ENCODE peak calls at places on chromosomes 13 and 19, in nine cellular contexts. G is GM23248, F is endothelial cell of umbilical vein, P is SK-N-SH, U is mesendoderm, Y is K562, I is endodermal cell, X is neuronal stem cell, V is adipocyte. B is an unnamed sample.

GRCh38 chr13:65926750-65927171 is 1303.4 kb downstream of the PCDH9 start:
- DNase-seq in G (no peak), F (no peak), P (no peak), U (peak; percentile 58), Y (peak; percentile 33), I (peak; percentile 87), X (no peak), V (no peak), B (no peak)

GRCh38 chr19:48656840-48657474 is 11.0 kb upstream of the CA11 start:
- DNase-seq in G (peak; percentile 94), F (peak; percentile 61), P (no peak), U (peak; percentile 87), Y (no peak), I (peak; percentile 73), X (no peak), V (peak; percentile 73), B (no peak)

GRCh38 chr13:72507394-72508199 is 219.8 kb downstream of the MZT1 start:
- DNase-seq in G (no peak), F (no peak), P (no peak), U (no peak), Y (no peak), I (no peak), X (no peak), V (no peak), B (no peak)

GRCh38 chr19:46821512-46822359 is 28.9 kb downstream of the AP2S1 start:
- DNase-seq in G (no peak), F (no peak), P (no peak), U (no peak), Y (no peak), I (peak; percentile 58), X (no peak), V (no peak), B (no peak)

GRCh38 chr13:94384217-94384905 is 95.1 kb downstream of the DCT start:
- DNase-seq in G (no peak), F (no peak), P (no peak), U (no peak), Y (no peak), I (no peak), X (no peak), V (no peak), B (no peak)

GRCh38 chr13:112775791-112776279 is 86.0 kb downstream of the ATP11A start:
- DNase-seq in G (no peak), F (no peak), P (peak; percentile 46), U (peak; percentile 76), Y (no peak), I (peak; percentile 62), X (no peak), V (no peak), B (no peak)

GRCh38 chr13:102913924-102914628 is 68.2 kb downstream of the ERCC5 start:
- DNase-seq in G (peak; percentile 33), F (peak; percentile 73), P (no peak), U (no peak), Y (no peak), I (no peak), X (no peak), V (peak; percentile 30), B (no peak)

GRCh38 chr13:45865414-45865813 is 13.9 kb upstream of the SIAH3 start:
- DNase-seq in G (no peak), F (no peak), P (no peak), U (no peak), Y (no peak), I (no peak), X (no peak), V (no peak), B (no peak)

GRCh38 chr13:26022538-26023292 is 29.1 kb downstream of the SHISA2 start:
- DNase-seq in G (peak; percentile 90), F (no peak), P (peak; percentile 85), U (no peak), Y (no peak), I (no peak), X (no peak), V (peak; percentile 93), B (no peak)

GRCh38 chr19:10305139-10305806 is 4.3 kb downstream of the ZGLP1 start:
- DNase-seq in G (peak; percentile 87), F (no peak), P (no peak), U (no peak), Y (peak; percentile 53), I (no peak), X (no peak), V (peak; percentile 47), B (no peak)

GRCh38 chr13:108895220-108895704 is 265.9 kb downstream of the MYO16 start:
- DNase-seq in G (peak; percentile 68), F (peak; percentile 47), P (peak; percentile 38), U (peak; percentile 43), Y (peak; percentile 48), I (no peak), X (peak; percentile 6), V (peak; percentile 85), B (peak; percentile 68)

GRCh38 chr13:99960663-99961440 is 10.7 kb downstream of the ZIC5 start:
- DNase-seq in G (no peak), F (no peak), P (no peak), U (no peak), Y (no peak), I (no peak), X (no peak), V (no peak), B (no peak)

GRCh38 chr13:99806671-99807070 is 164.9 kb downstream of the ZIC5 start:
- DNase-seq in G (no peak), F (no peak), P (peak; percentile 63), U (no peak), Y (no peak), I (no peak), X (no peak), V (no peak), B (no peak)

GRCh38 chr19:29854033-29854432 is 42.2 kb downstream of the CCNE1 start:
- DNase-seq in G (no peak), F (no peak), P (no peak), U (no peak), Y (peak; percentile 27), I (no peak), X (no peak), V (no peak), B (no peak)

GRCh38 chr13:41523396-41523795 is 66.0 kb downstream of the RGCC start:
- DNase-seq in G (no peak), F (no peak), P (no peak), U (peak; percentile 63), Y (peak; percentile 6), I (no peak), X (no peak), V (no peak), B (no peak)

GRCh38 chr13:106232680-106233079 is 302.8 kb downstream of the EFNB2 start:
- DNase-seq in G (no peak), F (no peak), P (no peak), U (no peak), Y (no peak), I (no peak), X (no peak), V (no peak), B (no peak)

GRCh38 chr13:28679628-28680027 is 20.7 kb downstream of the POMP start:
- DNase-seq in G (peak; percentile 61), F (peak; percentile 33), P (no peak), U (no peak), Y (no peak), I (no peak), X (no peak), V (peak; percentile 50), B (no peak)

GRCh38 chr19:44164327-44164672 is 600 bp upstream of the ZNF226 start:
- DNase-seq in G (no peak), F (no peak), P (no peak), U (no peak), Y (no peak), I (no peak), X (no peak), V (peak; percentile 0), B (no peak)
- H3K9ac ChIP-seq in G (peak overlapping the region; percentile 91), F (peak overlapping the region; percentile 5), P (no peak overlapping the region), U (peak overlapping the region; percentile 44), Y (peak overlapping the region; percentile 75), I (peak overlapping the region; percentile 69), X (no peak overlapping the region), V (peak overlapping the region; percentile 90), B (no peak overlapping the region)

DNA sequence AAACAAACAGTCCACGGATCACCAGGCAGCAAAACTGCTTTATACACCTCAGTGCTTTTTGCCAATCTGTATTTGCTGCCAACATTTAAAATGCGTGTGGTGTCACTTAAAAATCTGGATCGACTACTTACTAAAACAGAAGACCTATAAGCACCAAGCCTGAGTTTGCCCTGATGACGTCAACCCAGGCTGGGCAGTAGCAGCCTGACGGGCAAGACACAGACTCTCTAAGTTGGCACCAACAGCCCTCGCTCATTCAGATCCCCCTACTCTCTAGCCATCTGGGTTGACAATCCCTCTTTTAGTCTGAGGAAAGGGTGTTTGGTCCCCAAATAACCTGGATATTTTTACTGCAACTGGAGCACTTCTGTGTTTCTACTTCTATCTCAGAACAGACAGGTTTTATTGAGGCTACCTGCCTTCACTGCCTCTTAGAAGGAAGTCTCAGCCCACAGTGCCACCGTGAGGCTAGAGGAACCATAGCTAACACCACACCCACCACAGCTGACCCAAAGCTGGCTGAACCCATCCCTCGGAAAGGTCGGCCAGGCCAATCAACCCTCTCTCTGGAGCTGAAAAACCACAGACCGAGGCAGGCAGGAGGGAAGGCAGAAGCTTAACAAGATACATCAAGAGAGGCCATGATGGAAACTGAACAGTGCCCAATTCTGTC is 6.9 kb downstream of the SUGP2 start:
- DNase-seq in G (peak; percentile 17), F (no peak), P (no peak), U (peak; percentile 20), Y (peak; percentile 18), I (peak; percentile 65), X (no peak), V (no peak), B (no peak)
- H3K36me3 ChIP-seq in G (peaks cover 57% of the 10 kb centered on the region), F (peaks cover 38% of the 10 kb centered on the region), P (peaks cover 53% of the 10 kb centered on the region), U (peaks cover 27% of the 10 kb centered on the region), Y (peaks cover 96% of the 10 kb centered on the region), I (peaks cover 86% of the 10 kb centered on the region), X (peaks cover 92% of the 10 kb centered on the region), V (peaks cover 79% of the 10 kb centered on the region), B (peaks cover 10% of the 10 kb centered on the region)

GRCh38 chr19:16659464-16659831 is 496 bp downstream of the SMIM7 start:
- DNase-seq in G (no peak), F (no peak), P (no peak), U (no peak), Y (no peak), I (no peak), X (peak; percentile 3), V (no peak), B (no peak)

GRCh38 chr19:16657384-16657783 is 2.6 kb downstream of the SMIM7 start:
- DNase-seq in G (no peak), F (no peak), P (no peak), U (no peak), Y (no peak), I (no peak), X (no peak), V (no peak), B (no peak)

GRCh38 chr19:16661480-16662034 is 618 bp downstream of the TMEM38A start:
- DNase-seq in G (peak; percentile 19), F (no peak), P (peak; percentile 36), U (no peak), Y (peak; percentile 29), I (peak; percentile 69), X (no peak), V (peak; percentile 29), B (peak; percentile 71)

GRCh38 chr19:16660763-16661479 is at the start of gene TMEM38A:
- DNase-seq in G (peak; percentile 54), F (no peak), P (peak; percentile 84), U (no peak), Y (peak; percentile 56), I (peak; percentile 75), X (peak; percentile 4), V (peak; percentile 69), B (peak; percentile 44)

GRCh38 chr19:16659832-16660708 is at the start of gene SMIM7:
- DNase-seq in G (peak; percentile 99), F (peak; percentile 99), P (peak; percentile 99), U (peak; percentile 99), Y (peak; percentile 99), I (peak; percentile 99), X (peak; percentile 97), V (peak; percentile 99), B (peak; percentile 99)
- H3K4me1 ChIP-seq in G (peaks cover 7% of the 10 kb centered on the region), F (peaks cover 16% of the 10 kb centered on the region), P (peaks cover 7% of the 10 kb centered on the region), U (no peaks in the 10 kb centered on the region), Y (peaks cover 19% of the 10 kb centered on the region), I (no peaks in the 10 kb centered on the region), X (peaks cover 11% of the 10 kb centered on the region), V (peaks cover 26% of the 10 kb centered on the region), B (peaks cover 20% of the 10 kb centered on the region)

GRCh38 chr19:18648971-18649310 is 12.1 kb downstream of the KLHL26 start:
- DNase-seq in G (no peak), F (no peak), P (no peak), U (no peak), Y (no peak), I (peak; percentile 49), X (no peak), V (no peak), B (no peak)
- H3K9ac ChIP-seq in G (no peak overlapping the region), F (no peak overlapping the region), P (no peak overlapping the region), U (no peak overlapping the region), Y (no peak overlapping the region), I (no peak overlapping the region), X (no peak overlapping the region), V (peak overlapping the region; percentile 82), B (no peak overlapping the region)

B was measured in MM.1S.